ENCODE peak calls at places on chromosomes 6 and 20, in four cellular contexts. M is NCI-H2081 treated with DMSO at 0.1 percent for 48 hours, V is memory B cell, I is AG10803. A is an unnamed sample.

GRCh38 chr20:36887779-36888133 is 11.8 kb downstream of the TLDC2 start:
- DNase-seq in I (peak), V (no peak), M (no peak), A (no peak)

GRCh38 chr20:45918779-45919535 is 7.0 kb upstream of the PLTP start:
- DNase-seq in V (no peak), I (no peak), M (no peak), A (no peak)

GRCh38 chr20:36604952-36605308 is 649 bp upstream of the RAB5IF start:
- DNase-seq in I (no peak), M (no peak), V (no peak), A (peak)

GRCh38 chr6:149234051-149234962 is 83.2 kb upstream of the TAB2 start:
- DNase-seq in M (no peak), V (no peak), I (no peak), A (no peak)

GRCh38 chr6:72832271-72832670 is 210.4 kb downstream of the KCNQ5 start:
- DNase-seq in I (peak), V (no peak), M (no peak), A (no peak)

GRCh38 chr6:166490671-166491500 is 95.6 kb downstream of the RAMACL start:
- DNase-seq in I (no peak), V (no peak), M (no peak), A (no peak)

GRCh38 chr6:89612121-89612520 is 26.4 kb downstream of the LYRM2 start:
- DNase-seq in V (no peak), M (no peak), I (no peak), A (no peak)

GRCh38 chr6:80438728-80439127 is 332.3 kb downstream of the BCKDHB start:
- DNase-seq in I (peak), V (no peak), M (no peak), A (no peak)

GRCh38 chr6:6884193-6884627 is 223.6 kb upstream of the RREB1 start:
- DNase-seq in I (peak), M (no peak), V (no peak), A (no peak)

GRCh38 chr6:52426667-52427066 is 6.5 kb downstream of the EFHC1 start:
- DNase-seq in I (no peak), M (no peak), V (no peak), A (no peak)

GRCh38 chr6:89350281-89351037 is 2.1 kb downstream of the UBE2J1 start:
- DNase-seq in I (peak), V (no peak), M (no peak), A (no peak)

GRCh38 chr6:82022614-82023102 is 224.9 kb downstream of the IBTK start:
- DNase-seq in V (no peak), I (peak), M (no peak), A (no peak)

GRCh38 chr6:18386302-18386976 is 711 bp upstream of the RNF144B start:
- DNase-seq in V (no peak), I (peak), M (no peak), A (no peak)

GRCh38 chr6:28980797-28981390 is 24.2 kb downstream of the ZNF311 start:
- DNase-seq in M (peak), I (peak), V (no peak), A (peak)

GRCh38 chr20:44392776-44393607 is 37.5 kb downstream of the HNF4A start:
- DNase-seq in M (no peak), I (no peak), V (no peak), A (no peak)

GRCh38 chr6:158033751-158034702 is 52.4 kb downstream of the SYNJ2 start:
- DNase-seq in V (no peak), I (no peak), M (no peak), A (no peak)

A was measured in effector CD8-positive, alpha-beta T cell.